ENCODE peak calls at places on chromosomes 5 and 9, in eight cellular contexts. G, A, W, C, D, J, O and E are unnamed samples.

GRCh38 chr5:134236208-134236761 is 10.4 kb upstream of the PPP2CA start:
- DNase-seq in G (no peak), W (no peak), O (no peak), C (no peak), D (no peak), J (no peak), A (no peak), E (no peak)

GRCh38 chr5:119453045-119453383 is 717 bp downstream of the HSD17B4 start:
- DNase-seq in W (no peak), G (no peak), J (peak), C (no peak), A (no peak), D (no peak), O (peak), E (peak)

GRCh38 chr5:8843766-8844165 is 702.1 kb downstream of the SEMA5A start:
- DNase-seq in W (no peak), D (no peak), J (peak), C (peak), G (no peak), A (no peak), O (peak), E (no peak)

GRCh38 chr9:81906656-81907055 is 21.6 kb upstream of the SPATA31D4 start:
- DNase-seq in W (no peak), D (no peak), J (peak), C (no peak), A (no peak), G (no peak), O (peak), E (no peak)

GRCh38 chr5:180636403-180637075 is 12.9 kb downstream of the FLT4 start:
- DNase-seq in D (no peak), J (peak), A (no peak), O (peak), W (no peak), C (no peak), G (no peak), E (no peak)

GRCh38 chr5:177552839-177553455 is 1.4 kb downstream of the FAM193B start:
- DNase-seq in G (no peak), J (no peak), O (no peak), A (no peak), W (no peak), C (no peak), D (no peak), E (no peak)

GRCh38 chr5:141677415-141677814 is 4.6 kb downstream of the ARAP3 start:
- DNase-seq in A (no peak), W (peak), D (no peak), O (no peak), J (no peak), C (peak), G (no peak), E (no peak)

GRCh38 chr9:122998448-122998847 is 35.0 kb upstream of the GPR21 start:
- DNase-seq in W (no peak), G (no peak), D (no peak), A (no peak), O (no peak), J (no peak), C (no peak), E (no peak)

GRCh38 chr5:136901-137300 is 44.9 kb downstream of the PLEKHG4B start:
- DNase-seq in G (no peak), O (no peak), W (no peak), A (no peak), C (no peak), J (no peak), D (no peak), E (no peak)

GRCh38 chr5:56467176-56467717 is 234.1 kb upstream of the ANKRD55 start:
- DNase-seq in W (no peak), A (no peak), D (no peak), J (no peak), G (no peak), C (no peak), O (no peak), E (no peak)